ENCODE peak calls at places on chromosomes 1 and 21, in nine cellular contexts. O, Z, S, X, Y, N, D, I and Q are unnamed samples.

GRCh38 chr1:167456500-167456899 is 61.8 kb downstream of the CD247 start:
- DNase-seq in O (no peak), Z (no peak), S (no peak), X (no peak), Y (no peak), N (no peak), D (no peak), I (no peak), Q (no peak)

GRCh38 chr1:228975238-228975929 is 240.1 kb downstream of the RHOU start:
- DNase-seq in O (no peak), Z (no peak), S (no peak), X (no peak), Y (no peak), N (no peak), D (no peak), I (no peak), Q (no peak)

GRCh38 chr1:87024936-87025537 is 110.6 kb downstream of the HS2ST1 start:
- DNase-seq in O (no peak), Z (no peak), S (peak; percentile 9), X (peak; percentile 6), Y (peak; percentile 64), N (peak; percentile 18), D (peak; percentile 16), I (peak; percentile 43), Q (peak; percentile 30)

GRCh38 chr1:207414606-207415108 is 39.5 kb upstream of the CR2 start:
- DNase-seq in O (no peak), Z (no peak), S (no peak), X (no peak), Y (no peak), N (no peak), D (no peak), I (no peak), Q (no peak)

GRCh38 chr1:54249798-54250497 is 50.0 kb downstream of the MRPL37 start:
- DNase-seq in O (no peak), Z (no peak), S (peak; percentile 73), X (no peak), Y (no peak), N (peak; percentile 52), D (no peak), I (no peak), Q (peak; percentile 55)

GRCh38 chr1:198121058-198121829 is 35.6 kb upstream of the NEK7 start:
- DNase-seq in O (no peak), Z (no peak), S (peak; percentile 90), X (no peak), Y (peak; percentile 41), N (peak; percentile 90), D (no peak), I (no peak), Q (no peak)

GRCh38 chr1:48196168-48196716 is 26.3 kb upstream of the SLC5A9 start:
- DNase-seq in O (no peak), Z (no peak), S (no peak), X (no peak), Y (no peak), N (no peak), D (no peak), I (no peak), Q (no peak)

GRCh38 chr21:35624896-35625295 is 435.4 kb downstream of the SETD4 start:
- DNase-seq in O (no peak), Z (no peak), S (no peak), X (no peak), Y (no peak), N (no peak), D (no peak), I (no peak), Q (no peak)

GRCh38 chr1:217135569-217135915 is 412.3 kb upstream of the ESRRG start:
- DNase-seq in O (no peak), Z (peak; percentile 63), S (no peak), X (peak; percentile 41), Y (no peak), N (peak; percentile 10), D (no peak), I (no peak), Q (no peak)

GRCh38 chr1:59657873-59658465 is 156.8 kb upstream of the HOOK1 start:
- DNase-seq in O (no peak), Z (no peak), S (no peak), X (no peak), Y (no peak), N (no peak), D (no peak), I (no peak), Q (no peak)

GRCh38 chr1:63322944-63323865 is 838 bp downstream of the FOXD3 start:
- DNase-seq in O (no peak), Z (no peak), S (no peak), X (peak; percentile 38), Y (peak; percentile 57), N (no peak), D (no peak), I (no peak), Q (peak; percentile 7)

GRCh38 chr1:229238674-229239415 is 32.1 kb upstream of the RAB4A start:
- DNase-seq in O (no peak), Z (no peak), S (no peak), X (no peak), Y (no peak), N (no peak), D (no peak), I (no peak), Q (no peak)

GRCh38 chr1:201678264-201679101 is 139.6 kb downstream of the NAV1 start:
- DNase-seq in O (no peak), Z (no peak), S (no peak), X (no peak), Y (no peak), N (peak; percentile 37), D (no peak), I (no peak), Q (no peak)

GRCh38 chr1:188642585-188643168 is 1813.9 kb downstream of the PLA2G4A start:
- DNase-seq in O (no peak), Z (no peak), S (no peak), X (no peak), Y (no peak), N (no peak), D (no peak), I (no peak), Q (no peak)

GRCh38 chr1:151832318-151832984 is 849 bp upstream of the RORC start:
- DNase-seq in O (no peak), Z (peak; percentile 91), S (peak; percentile 66), X (no peak), Y (no peak), N (no peak), D (peak; percentile 27), I (peak; percentile 73), Q (no peak)

GRCh38 chr1:71668059-71668458 is 587.2 kb upstream of the ZRANB2 start:
- DNase-seq in O (no peak), Z (no peak), S (no peak), X (no peak), Y (no peak), N (no peak), D (no peak), I (peak; percentile 26), Q (no peak)

GRCh38 chr1:1256956-1257871 is 10.7 kb upstream of the C1QTNF12 start:
- DNase-seq in O (no peak), Z (no peak), S (no peak), X (no peak), Y (no peak), N (no peak), D (no peak), I (no peak), Q (no peak)

GRCh38 chr1:40784141-40784770 is 669 bp downstream of the KCNQ4 start:
- DNase-seq in O (no peak), Z (peak; percentile 57), S (no peak), X (peak; percentile 36), Y (peak; percentile 18), N (no peak), D (no peak), I (peak; percentile 18), Q (no peak)

GRCh38 chr1:25771246-25772114 is 28.5 kb upstream of the SELENON start:
- DNase-seq in O (no peak), Z (peak; percentile 89), S (no peak), X (no peak), Y (peak; percentile 36), N (no peak), D (no peak), I (peak; percentile 78), Q (no peak)

GRCh38 chr1:155485945-155486344 is 76.7 kb downstream of the ASH1L start:
- DNase-seq in O (no peak), Z (no peak), S (no peak), X (no peak), Y (no peak), N (no peak), D (no peak), I (no peak), Q (no peak)

GRCh38 chr1:63698001-63698838 is 75.6 kb upstream of the ROR1 start:
- DNase-seq in O (no peak), Z (peak; percentile 83), S (no peak), X (no peak), Y (no peak), N (no peak), D (no peak), I (no peak), Q (no peak)

GRCh38 chr1:9182784-9183257 is 51.8 kb upstream of the H6PD start:
- DNase-seq in O (no peak), Z (no peak), S (no peak), X (peak; percentile 18), Y (no peak), N (no peak), D (no peak), I (no peak), Q (no peak)

GRCh38 chr1:242651817-242652216 is 127.3 kb upstream of the PLD5 start:
- DNase-seq in O (no peak), Z (no peak), S (no peak), X (peak; percentile 66), Y (peak; percentile 22), N (no peak), D (no peak), I (no peak), Q (no peak)

GRCh38 chr1:12621346-12622320 is 3.6 kb upstream of the DHRS3 start:
- DNase-seq in O (no peak), Z (peak; percentile 68), S (no peak), X (no peak), Y (no peak), N (no peak), D (no peak), I (no peak), Q (no peak)

GRCh38 chr1:21576031-21576797 is 67.0 kb downstream of the ALPL start:
- DNase-seq in O (no peak), Z (no peak), S (no peak), X (no peak), Y (no peak), N (no peak), D (no peak), I (no peak), Q (no peak)

GRCh38 chr1:73803380-73803779 is 394.6 kb downstream of the LRRIQ3 start:
- DNase-seq in O (no peak), Z (no peak), S (no peak), X (no peak), Y (no peak), N (no peak), D (no peak), I (no peak), Q (no peak)

GRCh38 chr21:15141236-15141970 is 76.6 kb upstream of the NRIP1 start:
- DNase-seq in O (no peak), Z (no peak), S (no peak), X (no peak), Y (no peak), N (no peak), D (no peak), I (peak; percentile 6), Q (no peak)

GRCh38 chr1:31788825-31789256 is 24.7 kb upstream of the ADGRB2 start:
- DNase-seq in O (no peak), Z (peak; percentile 48), S (peak; percentile 67), X (no peak), Y (no peak), N (no peak), D (peak; percentile 69), I (no peak), Q (peak; percentile 71)